ENCODE peak calls at places on chromosomes 4 and X, in ten cellular contexts. O is central memory CD4-positive, alpha-beta T cell; D is mammary epithelial cell; K is GM19239; W is Right ventricle myocardium superior; H is activated CD8-positive, alpha-beta memory T cell treated with anti-CD3 and anti-CD28 coated beads for 1 hour; P is NCI-H1417; G is Peyer's patch; R is GM03348; Z is cerebellar nuclear complex. V is an unnamed sample.
A peak's percentile ranks its signal among the peaks of the same experiment; 100 is the strongest.

GRCh38 chr4:106238819-106239420 is 77.1 kb downstream of the TBCK start:
- DNase-seq in W (no peak), K (no peak), G (no peak), P (peak; percentile 12), R (peak; percentile 26), H (no peak), O (no peak), D (peak; percentile 47), Z (no peak), V (peak; percentile 34)

GRCh38 chr4:141884070-141884469 is 247.7 kb downstream of the IL15 start:
- DNase-seq in H (no peak), K (no peak), D (no peak), Z (no peak), G (no peak), O (no peak), R (no peak), W (no peak), P (no peak), V (no peak)

GRCh38 chrX:63424063-63424462 is 72.9 kb upstream of the SPIN4 start:
- DNase-seq in K (no peak), Z (no peak), H (no peak), P (no peak), D (peak; percentile 88), G (no peak), O (no peak), R (no peak), W (no peak), V (no peak)

GRCh38 chr4:21888195-21888976 is 60.2 kb downstream of the KCNIP4 start:
- DNase-seq in Z (no peak), D (peak; percentile 92), R (peak; percentile 42), H (no peak), P (no peak), G (no peak), K (no peak), W (no peak), O (no peak), V (peak; percentile 93)

GRCh38 chr4:52840531-52841350 is 21.4 kb upstream of the RASL11B start:
- DNase-seq in D (no peak), K (no peak), P (peak; percentile 16), G (no peak), O (no peak), R (no peak), Z (no peak), H (no peak), W (no peak), V (no peak)

GRCh38 chrX:75989806-75990590 is 182.9 kb upstream of the PBDC1 start:
- DNase-seq in H (no peak), O (no peak), K (no peak), D (no peak), R (no peak), Z (no peak), G (no peak), P (no peak), W (no peak), V (no peak)

GRCh38 chrX:19344207-19344534 is 444 bp downstream of the PDHA1 start:
- DNase-seq in R (no peak), K (no peak), W (no peak), D (no peak), H (no peak), Z (no peak), G (no peak), O (no peak), P (no peak), V (no peak)

GRCh38 chrX:150587585-150588503 is 19.4 kb downstream of the MTM1 start:
- DNase-seq in P (no peak), H (peak; percentile 27), Z (no peak), D (no peak), O (peak; percentile 30), K (no peak), W (no peak), G (peak; percentile 44), R (peak; percentile 16), V (no peak)

GRCh38 chr4:21884615-21885014 is 64.0 kb downstream of the KCNIP4 start:
- DNase-seq in P (no peak), K (no peak), H (no peak), R (no peak), Z (no peak), D (no peak), G (no peak), W (no peak), O (no peak), V (no peak)